ENCODE peak calls at places on chromosomes 13 and 19, in ten cellular contexts. One of them, this sample, is unnamed.

GRCh38 chr13:23666576-23666975 is 96.4 kb downstream of the TNFRSF19 start:
- DNase-seq in hepatocyte: no peak
- DNase-seq in cardiac fibroblast: no peak
- DNase-seq in esophagus squamous epithelium: no peak
- DNase-seq in HepG2: no peak
- DNase-seq in SK-N-MC: no peak
- DNase-seq in ovary: no peak
- DNase-seq in CD8-positive, alpha-beta T cell: no peak
- DNase-seq in breast epithelium: no peak
- DNase-seq in fibroblast of lung: peak; percentile 84
- DNase-seq in this sample: no peak

GRCh38 chr19:53982611-53983010 is 8.8 kb upstream of the CACNG6 start:
- DNase-seq in hepatocyte: peak; percentile 67
- DNase-seq in cardiac fibroblast: peak; percentile 74
- DNase-seq in esophagus squamous epithelium: no peak
- DNase-seq in HepG2: no peak
- DNase-seq in SK-N-MC: no peak
- DNase-seq in ovary: no peak
- DNase-seq in CD8-positive, alpha-beta T cell: no peak
- DNase-seq in breast epithelium: no peak
- DNase-seq in fibroblast of lung: peak; percentile 6
- DNase-seq in this sample: peak; percentile 34

GRCh38 chr13:111045170-111045569 is 69.9 kb upstream of the ARHGEF7 start:
- DNase-seq in hepatocyte: no peak
- DNase-seq in cardiac fibroblast: no peak
- DNase-seq in esophagus squamous epithelium: no peak
- DNase-seq in HepG2: no peak
- DNase-seq in SK-N-MC: no peak
- DNase-seq in ovary: no peak
- DNase-seq in CD8-positive, alpha-beta T cell: no peak
- DNase-seq in breast epithelium: no peak
- DNase-seq in fibroblast of lung: no peak
- DNase-seq in this sample: no peak

GRCh38 chr13:21638319-21639282 is 32.3 kb upstream of the FGF9 start:
- DNase-seq in hepatocyte: peak; percentile 56
- DNase-seq in cardiac fibroblast: peak; percentile 42
- DNase-seq in esophagus squamous epithelium: no peak
- DNase-seq in HepG2: no peak
- DNase-seq in SK-N-MC: no peak
- DNase-seq in ovary: no peak
- DNase-seq in CD8-positive, alpha-beta T cell: no peak
- DNase-seq in breast epithelium: no peak
- DNase-seq in fibroblast of lung: peak; percentile 36
- DNase-seq in this sample: no peak

GRCh38 chr19:3154957-3155736 is 19.3 kb downstream of the GNA15 start:
- DNase-seq in hepatocyte: no peak
- DNase-seq in cardiac fibroblast: peak; percentile 99
- DNase-seq in esophagus squamous epithelium: peak; percentile 32
- DNase-seq in HepG2: peak; percentile 50
- DNase-seq in SK-N-MC: peak; percentile 58
- DNase-seq in ovary: no peak
- DNase-seq in CD8-positive, alpha-beta T cell: peak; percentile 59
- DNase-seq in breast epithelium: no peak
- DNase-seq in fibroblast of lung: peak; percentile 97
- DNase-seq in this sample: peak; percentile 83

GRCh38 chr19:56271096-56271495 is 1.5 kb upstream of the EDDM13 start:
- DNase-seq in hepatocyte: no peak
- DNase-seq in cardiac fibroblast: no peak
- DNase-seq in esophagus squamous epithelium: no peak
- DNase-seq in HepG2: no peak
- DNase-seq in SK-N-MC: no peak
- DNase-seq in ovary: no peak
- DNase-seq in CD8-positive, alpha-beta T cell: no peak
- DNase-seq in breast epithelium: no peak
- DNase-seq in fibroblast of lung: no peak
- DNase-seq in this sample: no peak

GRCh38 chr19:46068345-46069258 is 27.8 kb upstream of the IGFL4 start:
- DNase-seq in hepatocyte: peak; percentile 42
- DNase-seq in cardiac fibroblast: peak; percentile 86
- DNase-seq in esophagus squamous epithelium: no peak
- DNase-seq in HepG2: peak; percentile 92
- DNase-seq in SK-N-MC: peak; percentile 88
- DNase-seq in ovary: no peak
- DNase-seq in CD8-positive, alpha-beta T cell: no peak
- DNase-seq in breast epithelium: no peak
- DNase-seq in fibroblast of lung: peak; percentile 84
- DNase-seq in this sample: no peak

GRCh38 chr13:112452380-112453206 is 76.4 kb downstream of the SPACA7 start:
- DNase-seq in hepatocyte: no peak
- DNase-seq in cardiac fibroblast: no peak
- DNase-seq in esophagus squamous epithelium: no peak
- DNase-seq in HepG2: no peak
- DNase-seq in SK-N-MC: no peak
- DNase-seq in ovary: no peak
- DNase-seq in CD8-positive, alpha-beta T cell: no peak
- DNase-seq in breast epithelium: no peak
- DNase-seq in fibroblast of lung: no peak
- DNase-seq in this sample: no peak

GRCh38 chr19:6003976-6004375 is 26.0 kb upstream of the RANBP3 start:
- DNase-seq in hepatocyte: no peak
- DNase-seq in cardiac fibroblast: no peak
- DNase-seq in esophagus squamous epithelium: no peak
- DNase-seq in HepG2: no peak
- DNase-seq in SK-N-MC: no peak
- DNase-seq in ovary: no peak
- DNase-seq in CD8-positive, alpha-beta T cell: no peak
- DNase-seq in breast epithelium: no peak
- DNase-seq in fibroblast of lung: no peak
- DNase-seq in this sample: no peak

GRCh38 chr19:49335071-49335783 is at the start of gene CD37:
- DNase-seq in hepatocyte: no peak
- DNase-seq in cardiac fibroblast: no peak
- DNase-seq in esophagus squamous epithelium: no peak
- DNase-seq in HepG2: no peak
- DNase-seq in SK-N-MC: no peak
- DNase-seq in ovary: no peak
- DNase-seq in CD8-positive, alpha-beta T cell: peak; percentile 51
- DNase-seq in breast epithelium: peak; percentile 49
- DNase-seq in fibroblast of lung: no peak
- DNase-seq in this sample: no peak

GRCh38 chr13:30696278-30697176 is 38.8 kb upstream of the ALOX5AP start:
- DNase-seq in hepatocyte: no peak
- DNase-seq in cardiac fibroblast: peak; percentile 33
- DNase-seq in esophagus squamous epithelium: no peak
- DNase-seq in HepG2: no peak
- DNase-seq in SK-N-MC: no peak
- DNase-seq in ovary: no peak
- DNase-seq in CD8-positive, alpha-beta T cell: no peak
- DNase-seq in breast epithelium: no peak
- DNase-seq in fibroblast of lung: no peak
- DNase-seq in this sample: no peak

GRCh38 chr19:1170938-1171754 is 2.9 kb downstream of the SBNO2 start:
- DNase-seq in hepatocyte: no peak
- DNase-seq in cardiac fibroblast: no peak
- DNase-seq in esophagus squamous epithelium: no peak
- DNase-seq in HepG2: peak; percentile 75
- DNase-seq in SK-N-MC: no peak
- DNase-seq in ovary: peak; percentile 54
- DNase-seq in CD8-positive, alpha-beta T cell: no peak
- DNase-seq in breast epithelium: no peak
- DNase-seq in fibroblast of lung: peak; percentile 42
- DNase-seq in this sample: no peak
- H3K4me3 ChIP-seq in hepatocyte: no peak overlapping the region
- H3K4me3 ChIP-seq in cardiac fibroblast: peak overlapping the region; percentile 90
- H3K4me3 ChIP-seq in esophagus squamous epithelium: peak overlapping the region; percentile 99
- H3K4me3 ChIP-seq in HepG2: peak overlapping the region; percentile 89
- H3K4me3 ChIP-seq in SK-N-MC: peak overlapping the region; percentile 81
- H3K4me3 ChIP-seq in ovary: no peak overlapping the region
- H3K4me3 ChIP-seq in CD8-positive, alpha-beta T cell: no peak overlapping the region
- H3K4me3 ChIP-seq in breast epithelium: peak overlapping the region; percentile 91
- H3K4me3 ChIP-seq in fibroblast of lung: peak overlapping the region; percentile 86
- H3K4me3 ChIP-seq in this sample: no peak overlapping the region

DNA sequence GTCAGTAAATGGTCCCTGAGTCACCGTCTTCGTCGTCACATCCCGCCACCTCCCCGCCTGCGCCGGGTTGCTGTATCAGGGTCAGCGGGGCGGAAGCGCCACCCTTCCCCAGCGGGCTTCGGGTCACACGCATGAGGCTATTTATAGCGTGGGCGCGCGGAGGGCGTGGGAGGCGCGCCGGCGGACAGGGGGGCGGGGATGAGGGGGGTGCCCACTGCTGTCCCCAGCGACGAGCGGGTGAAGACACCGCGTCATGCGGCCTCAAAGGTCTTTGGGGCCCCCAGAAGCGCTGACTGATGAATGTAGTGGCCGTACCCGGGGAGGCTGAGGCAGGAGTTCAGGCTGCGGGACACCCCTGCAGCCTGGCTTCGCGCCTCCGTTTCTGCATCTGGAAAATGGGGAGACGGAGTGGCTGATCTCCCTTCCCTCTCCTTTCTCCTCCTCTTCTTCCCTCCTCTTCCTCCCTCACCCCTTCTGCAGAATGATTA is 7.9 kb downstream of the UNC13A start:
- DNase-seq in hepatocyte: peak; percentile 86
- DNase-seq in cardiac fibroblast: peak; percentile 69
- DNase-seq in esophagus squamous epithelium: no peak
- DNase-seq in HepG2: no peak
- DNase-seq in SK-N-MC: no peak
- DNase-seq in ovary: peak; percentile 51
- DNase-seq in CD8-positive, alpha-beta T cell: peak; percentile 46
- DNase-seq in breast epithelium: no peak
- DNase-seq in fibroblast of lung: peak; percentile 42
- DNase-seq in this sample: peak; percentile 30
- H3K4me3 ChIP-seq in hepatocyte: no peak overlapping the region
- H3K4me3 ChIP-seq in cardiac fibroblast: peak overlapping the region; percentile 11
- H3K4me3 ChIP-seq in esophagus squamous epithelium: peak overlapping the region; percentile 27
- H3K4me3 ChIP-seq in HepG2: no peak overlapping the region
- H3K4me3 ChIP-seq in SK-N-MC: no peak overlapping the region
- H3K4me3 ChIP-seq in ovary: no peak overlapping the region
- H3K4me3 ChIP-seq in CD8-positive, alpha-beta T cell: no peak overlapping the region
- H3K4me3 ChIP-seq in breast epithelium: peak overlapping the region; percentile 48
- H3K4me3 ChIP-seq in fibroblast of lung: peak overlapping the region; percentile 14
- H3K4me3 ChIP-seq in this sample: no peak overlapping the region

GRCh38 chr19:51535535-51535934 is 4.1 kb upstream of the SIGLEC6 start:
- DNase-seq in hepatocyte: no peak
- DNase-seq in cardiac fibroblast: no peak
- DNase-seq in esophagus squamous epithelium: no peak
- DNase-seq in HepG2: no peak
- DNase-seq in SK-N-MC: no peak
- DNase-seq in ovary: no peak
- DNase-seq in CD8-positive, alpha-beta T cell: no peak
- DNase-seq in breast epithelium: no peak
- DNase-seq in fibroblast of lung: no peak
- DNase-seq in this sample: no peak

GRCh38 chr19:51529301-51529700 is 2.2 kb downstream of the SIGLEC6 start:
- DNase-seq in hepatocyte: no peak
- DNase-seq in cardiac fibroblast: no peak
- DNase-seq in esophagus squamous epithelium: no peak
- DNase-seq in HepG2: no peak
- DNase-seq in SK-N-MC: no peak
- DNase-seq in ovary: no peak
- DNase-seq in CD8-positive, alpha-beta T cell: no peak
- DNase-seq in breast epithelium: no peak
- DNase-seq in fibroblast of lung: no peak
- DNase-seq in this sample: no peak

GRCh38 chr19:51525731-51526130 is 5.7 kb downstream of the SIGLEC6 start:
- DNase-seq in hepatocyte: no peak
- DNase-seq in cardiac fibroblast: no peak
- DNase-seq in esophagus squamous epithelium: no peak
- DNase-seq in HepG2: no peak
- DNase-seq in SK-N-MC: no peak
- DNase-seq in ovary: no peak
- DNase-seq in CD8-positive, alpha-beta T cell: no peak
- DNase-seq in breast epithelium: no peak
- DNase-seq in fibroblast of lung: no peak
- DNase-seq in this sample: no peak

GRCh38 chr19:51530616-51531015 is 854 bp downstream of the SIGLEC6 start:
- DNase-seq in hepatocyte: no peak
- DNase-seq in cardiac fibroblast: no peak
- DNase-seq in esophagus squamous epithelium: no peak
- DNase-seq in HepG2: no peak
- DNase-seq in SK-N-MC: no peak
- DNase-seq in ovary: no peak
- DNase-seq in CD8-positive, alpha-beta T cell: no peak
- DNase-seq in breast epithelium: no peak
- DNase-seq in fibroblast of lung: no peak
- DNase-seq in this sample: no peak

DNA sequence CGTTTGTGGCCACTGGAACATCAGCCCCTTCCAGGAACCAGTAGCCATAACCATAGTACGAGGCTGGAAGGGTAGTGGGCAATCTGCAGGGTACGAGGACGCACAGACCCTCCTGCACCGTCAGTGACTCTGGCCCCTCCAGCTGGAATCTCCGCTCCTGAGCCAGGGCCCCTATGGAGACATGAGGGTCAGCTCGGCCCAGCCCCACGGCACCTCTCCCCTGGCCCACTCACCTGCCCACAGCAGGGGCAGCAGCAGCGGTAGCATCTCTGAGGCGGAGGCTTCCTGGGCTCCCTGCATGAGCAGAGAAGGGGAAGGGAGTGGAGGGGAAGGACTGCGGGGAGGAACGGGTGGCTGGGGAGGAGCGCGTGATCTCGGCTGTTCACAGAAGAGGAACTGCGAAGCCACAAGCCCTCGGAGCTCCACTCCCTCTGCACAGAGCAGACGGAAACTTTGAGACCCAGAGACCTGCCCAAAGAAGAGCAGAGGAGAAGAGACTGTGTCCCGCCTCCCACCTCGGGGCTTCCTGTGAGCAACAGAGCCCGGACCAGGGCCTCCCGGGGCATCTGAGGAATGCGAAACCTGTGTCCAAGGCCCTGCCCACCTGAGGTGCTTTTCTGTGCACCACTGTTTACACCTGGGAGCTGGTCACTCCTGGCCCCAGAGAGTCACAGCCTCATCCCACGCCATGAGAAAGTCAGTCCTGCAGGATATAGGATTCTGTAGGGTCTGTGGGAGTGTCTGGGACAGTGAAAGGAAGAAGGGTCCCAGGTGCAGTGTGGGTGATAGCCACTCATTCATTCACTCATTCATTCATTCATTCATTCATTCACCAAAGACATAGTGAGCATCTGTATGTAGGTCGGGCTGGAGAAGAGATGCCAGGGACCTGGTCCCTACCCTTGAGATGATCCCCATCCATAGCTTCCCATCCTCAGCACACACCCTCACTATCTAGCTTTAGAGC is at the start of gene SIGLEC6:
- DNase-seq in hepatocyte: no peak
- DNase-seq in cardiac fibroblast: no peak
- DNase-seq in esophagus squamous epithelium: peak; percentile 32
- DNase-seq in HepG2: no peak
- DNase-seq in SK-N-MC: no peak
- DNase-seq in ovary: no peak
- DNase-seq in CD8-positive, alpha-beta T cell: no peak
- DNase-seq in breast epithelium: no peak
- DNase-seq in fibroblast of lung: no peak
- DNase-seq in this sample: peak; percentile 38
- H3K4me3 ChIP-seq in hepatocyte: no peak within 1 kb of the TSS
- H3K4me3 ChIP-seq in cardiac fibroblast: no peak within 1 kb of the TSS
- H3K4me3 ChIP-seq in esophagus squamous epithelium: peak within 1 kb of the TSS; percentile 9
- H3K4me3 ChIP-seq in HepG2: no peak within 1 kb of the TSS
- H3K4me3 ChIP-seq in SK-N-MC: no peak within 1 kb of the TSS
- H3K4me3 ChIP-seq in ovary: no peak within 1 kb of the TSS
- H3K4me3 ChIP-seq in CD8-positive, alpha-beta T cell: no peak within 1 kb of the TSS
- H3K4me3 ChIP-seq in breast epithelium: no peak within 1 kb of the TSS
- H3K4me3 ChIP-seq in fibroblast of lung: no peak within 1 kb of the TSS
- H3K4me3 ChIP-seq in this sample: no peak within 1 kb of the TSS

GRCh38 chr13:73585236-73585635 is 526.4 kb downstream of the KLF5 start:
- DNase-seq in hepatocyte: no peak
- DNase-seq in cardiac fibroblast: no peak
- DNase-seq in esophagus squamous epithelium: no peak
- DNase-seq in HepG2: no peak
- DNase-seq in SK-N-MC: no peak
- DNase-seq in ovary: no peak
- DNase-seq in CD8-positive, alpha-beta T cell: no peak
- DNase-seq in breast epithelium: no peak
- DNase-seq in fibroblast of lung: no peak
- DNase-seq in this sample: no peak
- H3K4me3 ChIP-seq in hepatocyte: no peak overlapping the region
- H3K4me3 ChIP-seq in cardiac fibroblast: no peak overlapping the region
- H3K4me3 ChIP-seq in esophagus squamous epithelium: no peak overlapping the region
- H3K4me3 ChIP-seq in HepG2: no peak overlapping the region
- H3K4me3 ChIP-seq in SK-N-MC: no peak overlapping the region
- H3K4me3 ChIP-seq in ovary: no peak overlapping the region
- H3K4me3 ChIP-seq in CD8-positive, alpha-beta T cell: no peak overlapping the region
- H3K4me3 ChIP-seq in breast epithelium: no peak overlapping the region
- H3K4me3 ChIP-seq in fibroblast of lung: no peak overlapping the region
- H3K4me3 ChIP-seq in this sample: no peak overlapping the region

This sample was measured in mucosa of descending colon.